ENCODE peak calls at places on chromosomes 11 and 22, in six cellular contexts. R is RWPE1, M is astrocyte, Y is coronary artery, B is mucosa of descending colon, J is fibroblast of the aortic adventitia. S is an unnamed sample.

GRCh38 chr11:35714882-35715612 is 52.5 kb downstream of the TRIM44 start:
- DNase-seq in J (peak; percentile 16), M (peak; percentile 26), Y (no peak), B (no peak), R (no peak), S (peak; percentile 35)

GRCh38 chr11:16774920-16775603 is 36.6 kb downstream of the C11orf58 start:
- DNase-seq in Y (no peak), B (no peak), J (no peak), M (no peak), R (no peak), S (no peak)

GRCh38 chr11:77990981-77991380 is 3.5 kb downstream of the INTS4 start:
- DNase-seq in Y (no peak), M (no peak), R (no peak), B (no peak), J (no peak), S (no peak)

GRCh38 chr22:44698531-44699421 is 3.2 kb upstream of the PRR5 start:
- DNase-seq in R (no peak), M (peak; percentile 95), J (peak; percentile 97), Y (no peak), B (no peak), S (no peak)

GRCh38 chr22:17471901-17472566 is 91.3 kb upstream of the SLC25A18 start:
- DNase-seq in Y (no peak), M (no peak), R (no peak), J (no peak), B (no peak), S (no peak)

GRCh38 chr11:6440906-6441358 is at the start of gene HPX:
- DNase-seq in Y (no peak), M (no peak), J (no peak), B (no peak), R (no peak), S (no peak)

GRCh38 chr11:117055449-117055848 is 42.8 kb downstream of the SIK3 start:
- DNase-seq in B (no peak), J (no peak), Y (no peak), R (no peak), M (no peak), S (no peak)

GRCh38 chr11:88508808-88509581 is 171.5 kb upstream of the CTSC start:
- DNase-seq in M (peak; percentile 31), R (no peak), Y (no peak), B (peak; percentile 49), J (no peak), S (peak; percentile 49)

GRCh38 chr11:64285885-64286800 is 495 bp downstream of the GPR137 start:
- DNase-seq in R (no peak), J (no peak), B (no peak), Y (no peak), M (no peak), S (no peak)

DNA sequence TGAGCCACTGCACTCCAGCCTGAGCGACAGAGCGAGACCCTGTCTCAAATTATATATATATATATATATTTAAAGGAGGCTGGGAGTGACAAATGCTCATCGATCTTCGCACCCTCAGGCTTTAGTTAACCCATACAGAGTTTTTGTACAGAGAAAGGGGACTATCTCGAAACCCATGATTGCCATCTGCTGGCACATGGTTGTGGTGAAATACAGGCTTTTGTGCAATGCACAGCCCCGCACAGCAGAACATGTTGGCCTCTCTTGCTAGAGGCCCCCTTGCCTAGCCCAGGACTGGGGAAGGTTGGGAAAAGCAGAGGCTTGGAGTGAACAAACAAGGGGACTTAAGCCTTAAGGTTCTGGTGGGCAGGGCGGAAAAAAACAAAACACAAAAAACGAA is 3.6 kb downstream of the MYBPC3 start:
- DNase-seq in J (peak; percentile 18), B (no peak), R (peak; percentile 22), M (no peak), Y (no peak), S (peak; percentile 68)
- TF ChIP-seq CTCF in J (peak; percentile 6), B (no peak), R (no peak), M (peak; percentile 10), Y (no peak), S (peak; percentile 31)

DNA sequence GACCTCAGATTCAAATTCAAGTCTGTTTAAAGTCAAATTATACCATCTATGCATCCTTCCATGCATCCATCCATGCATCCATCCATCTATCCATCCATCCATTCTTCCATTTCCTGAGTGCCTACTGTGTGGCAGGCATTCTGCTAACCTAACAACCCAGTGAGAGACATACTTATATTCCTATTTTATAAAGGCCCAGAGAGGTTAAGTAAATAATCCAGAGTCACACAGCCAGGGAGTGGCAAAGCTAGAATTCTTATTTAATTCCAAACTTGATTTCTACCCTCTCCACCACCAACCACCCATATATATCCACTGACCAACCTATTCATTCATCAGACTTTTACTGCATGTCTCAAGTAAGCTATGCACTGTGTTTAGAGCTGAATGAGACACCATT is 53.8 kb downstream of the LRRC74B start:
- DNase-seq in M (no peak), J (no peak), R (no peak), Y (no peak), B (no peak), S (no peak)
- TF ChIP-seq CTCF in M (no peak), J (no peak), R (no peak), Y (no peak), B (no peak), S (no peak)

DNA sequence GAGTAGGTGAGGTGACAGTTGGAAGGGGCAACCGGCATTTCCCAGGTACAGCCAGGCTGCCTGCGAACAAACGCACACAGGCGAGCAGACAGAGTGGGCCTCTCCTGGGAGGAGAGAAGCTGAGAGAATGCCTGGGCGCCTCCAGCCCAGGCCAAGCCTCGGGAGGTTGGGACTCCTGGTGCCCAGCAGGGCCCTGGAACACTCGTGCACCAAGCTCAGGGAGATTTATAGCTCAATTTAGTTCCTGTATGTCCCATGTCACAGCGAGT is 153.8 kb downstream of the CTTN start:
- DNase-seq in J (no peak), Y (no peak), R (no peak), M (no peak), B (peak; percentile 27), S (no peak)
- TF ChIP-seq CTCF in J (no peak), Y (no peak), R (no peak), M (no peak), B (no peak), S (no peak)

GRCh38 chr22:38074181-38075104 is 9.5 kb downstream of the SLC16A8 start:
- DNase-seq in B (peak; percentile 42), M (no peak), Y (no peak), R (no peak), J (peak; percentile 29), S (no peak)
- TF ChIP-seq CTCF in B (no peak), M (peak; percentile 29), Y (no peak), R (no peak), J (peak; percentile 54), S (no peak)

GRCh38 chr11:114280696-114281095 is 15.5 kb upstream of the NNMT start:
- DNase-seq in M (peak; percentile 86), R (peak; percentile 49), Y (no peak), J (peak; percentile 94), B (peak; percentile 69), S (no peak)
- TF ChIP-seq CTCF in M (peak; percentile 59), R (peak; percentile 63), Y (no peak), J (peak; percentile 85), B (no peak), S (peak; percentile 56)